ENCODE peak calls at places on chromosomes 13 and 19, in seven cellular contexts. One of them, this sample, is unnamed.

GRCh38 chr19:46579286-46579944 is 21.7 kb upstream of the CALM3 start:
- DNase-seq in caudate nucleus: no peak
- DNase-seq in fibroblast of mammary gland: no peak
- DNase-seq in activated effector memory CD4-positive, alpha-beta T cell treated with Interleukin-2 at 50 U/mL for 16 hours: no peak
- DNase-seq in GM20000: peak; percentile 27
- DNase-seq in tibial nerve: no peak
- DNase-seq in midbrain: peak; percentile 48
- DNase-seq in this sample: peak; percentile 33

GRCh38 chr13:78012046-78012445 is 93.4 kb upstream of the EDNRB start:
- DNase-seq in caudate nucleus: no peak
- DNase-seq in fibroblast of mammary gland: no peak
- DNase-seq in activated effector memory CD4-positive, alpha-beta T cell treated with Interleukin-2 at 50 U/mL for 16 hours: no peak
- DNase-seq in GM20000: no peak
- DNase-seq in tibial nerve: no peak
- DNase-seq in midbrain: no peak
- DNase-seq in this sample: no peak

GRCh38 chr13:111638233-111638632 is 317.8 kb downstream of the TEX29 start:
- DNase-seq in caudate nucleus: no peak
- DNase-seq in fibroblast of mammary gland: no peak
- DNase-seq in activated effector memory CD4-positive, alpha-beta T cell treated with Interleukin-2 at 50 U/mL for 16 hours: no peak
- DNase-seq in GM20000: no peak
- DNase-seq in tibial nerve: no peak
- DNase-seq in midbrain: no peak
- DNase-seq in this sample: no peak

GRCh38 chr19:50554212-50554611 is 14.0 kb downstream of the LRRC4B start:
- DNase-seq in caudate nucleus: no peak
- DNase-seq in fibroblast of mammary gland: no peak
- DNase-seq in activated effector memory CD4-positive, alpha-beta T cell treated with Interleukin-2 at 50 U/mL for 16 hours: no peak
- DNase-seq in GM20000: no peak
- DNase-seq in tibial nerve: no peak
- DNase-seq in midbrain: no peak
- DNase-seq in this sample: no peak

GRCh38 chr13:60155978-60156377 is 7.8 kb downstream of the DIAPH3 start:
- DNase-seq in caudate nucleus: no peak
- DNase-seq in fibroblast of mammary gland: peak; percentile 26
- DNase-seq in activated effector memory CD4-positive, alpha-beta T cell treated with Interleukin-2 at 50 U/mL for 16 hours: no peak
- DNase-seq in GM20000: no peak
- DNase-seq in tibial nerve: no peak
- DNase-seq in midbrain: no peak
- DNase-seq in this sample: no peak

GRCh38 chr13:110640591-110641029 is 25.3 kb downstream of the NAXD start:
- DNase-seq in caudate nucleus: no peak
- DNase-seq in fibroblast of mammary gland: peak; percentile 45
- DNase-seq in activated effector memory CD4-positive, alpha-beta T cell treated with Interleukin-2 at 50 U/mL for 16 hours: no peak
- DNase-seq in GM20000: no peak
- DNase-seq in tibial nerve: no peak
- DNase-seq in midbrain: no peak
- DNase-seq in this sample: no peak

GRCh38 chr13:93079294-93079693 is 147.3 kb upstream of the GPC6 start:
- DNase-seq in caudate nucleus: no peak
- DNase-seq in fibroblast of mammary gland: peak; percentile 50
- DNase-seq in activated effector memory CD4-positive, alpha-beta T cell treated with Interleukin-2 at 50 U/mL for 16 hours: no peak
- DNase-seq in GM20000: no peak
- DNase-seq in tibial nerve: no peak
- DNase-seq in midbrain: no peak
- DNase-seq in this sample: no peak

GRCh38 chr13:30164141-30164540 is 143.2 kb downstream of the KATNAL1 start:
- DNase-seq in caudate nucleus: no peak
- DNase-seq in fibroblast of mammary gland: no peak
- DNase-seq in activated effector memory CD4-positive, alpha-beta T cell treated with Interleukin-2 at 50 U/mL for 16 hours: no peak
- DNase-seq in GM20000: no peak
- DNase-seq in tibial nerve: no peak
- DNase-seq in midbrain: no peak
- DNase-seq in this sample: no peak

GRCh38 chr19:46776927-46777911 is 11.2 kb downstream of the SLC1A5 start:
- DNase-seq in caudate nucleus: no peak
- DNase-seq in fibroblast of mammary gland: no peak
- DNase-seq in activated effector memory CD4-positive, alpha-beta T cell treated with Interleukin-2 at 50 U/mL for 16 hours: no peak
- DNase-seq in GM20000: no peak
- DNase-seq in tibial nerve: no peak
- DNase-seq in midbrain: no peak
- DNase-seq in this sample: no peak

GRCh38 chr19:18735752-18736151 is 52.3 kb downstream of the CRTC1 start:
- DNase-seq in caudate nucleus: peak; percentile 19
- DNase-seq in fibroblast of mammary gland: no peak
- DNase-seq in activated effector memory CD4-positive, alpha-beta T cell treated with Interleukin-2 at 50 U/mL for 16 hours: no peak
- DNase-seq in GM20000: no peak
- DNase-seq in tibial nerve: no peak
- DNase-seq in midbrain: peak; percentile 44
- DNase-seq in this sample: no peak

GRCh38 chr13:45850020-45850613 is 1.4 kb downstream of the SIAH3 start:
- DNase-seq in caudate nucleus: no peak
- DNase-seq in fibroblast of mammary gland: no peak
- DNase-seq in activated effector memory CD4-positive, alpha-beta T cell treated with Interleukin-2 at 50 U/mL for 16 hours: no peak
- DNase-seq in GM20000: no peak
- DNase-seq in tibial nerve: no peak
- DNase-seq in midbrain: no peak
- DNase-seq in this sample: no peak

This sample was measured in GM13977.